ENCODE peak calls at places on chromosomes 11 and 22, in six cellular contexts. T, Z, B, F, X and V are unnamed samples.

GRCh38 chr11:127567237-127567932 is 566.8 kb upstream of the KIRREL3 start:
- DNase-seq in F (no peak), B (no peak), T (no peak), Z (no peak), X (no peak), V (peak)

GRCh38 chr22:31972180-31972579 is 27.8 kb downstream of the YWHAH start:
- DNase-seq in T (no peak), Z (no peak), X (no peak), F (no peak), B (no peak), V (no peak)

GRCh38 chr11:19558189-19558986 is 154.2 kb upstream of the NAV2 start:
- DNase-seq in Z (no peak), B (no peak), F (no peak), X (no peak), T (no peak), V (no peak)

GRCh38 chr11:123062892-123063395 is 1.0 kb upstream of the HSPA8 start:
- DNase-seq in F (no peak), Z (no peak), T (peak), X (peak), B (no peak), V (no peak)

GRCh38 chr11:86524603-86525352 is 147.6 kb downstream of the ME3 start:
- DNase-seq in F (peak), Z (peak), T (peak), B (peak), X (no peak), V (no peak)

GRCh38 chr22:19786959-19787848 is 26.6 kb downstream of the TBX1 start:
- DNase-seq in B (no peak), X (no peak), F (no peak), Z (no peak), T (no peak), V (no peak)

GRCh38 chr22:39468487-39469325 is 11.9 kb downstream of the MGAT3 start:
- DNase-seq in B (no peak), X (peak), T (no peak), Z (no peak), F (no peak), V (no peak)

GRCh38 chr11:85656777-85657176 is 8.2 kb downstream of the CREBZF start:
- DNase-seq in T (no peak), Z (no peak), X (no peak), F (no peak), B (no peak), V (no peak)

GRCh38 chr11:64611961-64612646 is 21.1 kb downstream of the SLC22A12 start:
- DNase-seq in B (no peak), X (no peak), T (no peak), Z (no peak), F (peak), V (no peak)

GRCh38 chr11:9726313-9727022 is 62.6 kb downstream of the SWAP70 start:
- DNase-seq in F (peak), B (peak), Z (peak), T (peak), X (peak), V (no peak)

GRCh38 chr22:19120829-19121630 is 1.2 kb downstream of the DGCR2 start:
- DNase-seq in F (peak), X (no peak), Z (peak), T (peak), B (peak), V (peak)

GRCh38 chr11:134560566-134561347 is 148.7 kb upstream of the B3GAT1 start:
- DNase-seq in X (no peak), Z (no peak), T (no peak), B (no peak), F (no peak), V (peak)

GRCh38 chr11:95081412-95081811 is 8.2 kb upstream of the ENDOD1 start:
- DNase-seq in F (no peak), T (no peak), X (no peak), B (no peak), Z (no peak), V (peak)

GRCh38 chr11:65853249-65853979 is 4.6 kb downstream of the CFL1 start:
- DNase-seq in X (peak), T (no peak), Z (no peak), B (no peak), F (no peak), V (peak)

GRCh38 chr22:50581950-50582561 is 593 bp downstream of the CHKB start:
- DNase-seq in B (no peak), X (peak), Z (no peak), F (peak), T (no peak), V (no peak)

GRCh38 chr11:109264128-109264527 is 157.9 kb upstream of the C11orf87 start:
- DNase-seq in Z (no peak), T (no peak), X (no peak), B (no peak), F (no peak), V (no peak)

GRCh38 chr11:110467556-110467955 is 37.8 kb downstream of the FDX1 start:
- DNase-seq in X (no peak), F (no peak), B (no peak), T (no peak), Z (no peak), V (no peak)

GRCh38 chr11:64560139-64560771 is 30.8 kb upstream of the SLC22A12 start:
- DNase-seq in Z (no peak), B (no peak), T (no peak), X (no peak), F (no peak), V (no peak)

GRCh38 chr11:75421035-75421602 is 11.9 kb downstream of the KLHL35 start:
- DNase-seq in Z (no peak), F (no peak), B (no peak), T (no peak), X (no peak), V (peak)

GRCh38 chr11:88174627-88175003 is 628 bp downstream of the RAB38 start:
- DNase-seq in F (peak), Z (peak), B (peak), T (peak), X (no peak), V (peak)

GRCh38 chr11:61507962-61508824 is at the start of gene LRRC10B:
- DNase-seq in T (no peak), F (no peak), X (peak), Z (peak), B (peak), V (peak)

GRCh38 chr11:124474779-124475178 is 29.3 kb upstream of the OR8B8 start:
- DNase-seq in Z (no peak), B (no peak), X (no peak), T (no peak), F (no peak), V (no peak)

GRCh38 chr11:13311570-13311969 is 34.0 kb downstream of the BMAL1 start:
- DNase-seq in X (no peak), T (no peak), F (peak), Z (no peak), B (no peak), V (no peak)

GRCh38 chr22:45918455-45919370 is 58.2 kb downstream of the WNT7B start:
- DNase-seq in F (peak), Z (peak), B (no peak), X (no peak), T (no peak), V (no peak)

GRCh38 chr11:34830648-34831047 is 85.5 kb downstream of the APIP start:
- DNase-seq in T (peak), X (no peak), F (no peak), Z (no peak), B (no peak), V (no peak)

GRCh38 chr22:45975266-45976161 is 1.4 kb downstream of the WNT7B start:
- DNase-seq in Z (no peak), X (no peak), B (no peak), F (peak), T (no peak), V (peak)

GRCh38 chr11:28965824-28966223 is 857.6 kb downstream of the METTL15 start:
- DNase-seq in X (no peak), B (no peak), F (no peak), T (no peak), Z (no peak), V (no peak)

GRCh38 chr22:43479962-43480361 is 68.1 kb downstream of the MPPED1 start:
- DNase-seq in X (peak), B (no peak), T (no peak), Z (no peak), F (no peak), V (no peak)

GRCh38 chr11:64637346-64638016 is 46.5 kb downstream of the SLC22A12 start:
- DNase-seq in X (no peak), T (no peak), Z (no peak), B (no peak), F (no peak), V (peak)

GRCh38 chr11:117000039-117000740 is 98.0 kb downstream of the SIK3 start:
- DNase-seq in B (no peak), T (no peak), X (no peak), Z (no peak), F (no peak), V (no peak)

GRCh38 chr22:37176464-37177061 is 11.5 kb downstream of the C1QTNF6 start:
- DNase-seq in B (no peak), T (peak), X (no peak), Z (no peak), F (no peak), V (no peak)

GRCh38 chr22:30210235-30210831 is 36.2 kb downstream of the LIF start:
- DNase-seq in F (peak), Z (peak), X (no peak), B (peak), T (peak), V (peak)

GRCh38 chr11:31796523-31797226 is 14.4 kb downstream of the PAX6 start:
- DNase-seq in X (no peak), F (no peak), T (no peak), B (no peak), Z (no peak), V (peak)

GRCh38 chr22:46389081-46389480 is 53.6 kb downstream of the TRMU start:
- DNase-seq in X (no peak), T (no peak), B (no peak), F (no peak), Z (no peak), V (no peak)

GRCh38 chr11:8273281-8273680 is 9.6 kb upstream of the LMO1 start:
- DNase-seq in X (no peak), B (no peak), F (peak), T (peak), Z (no peak), V (no peak)
- H3K4me2 ChIP-seq in X (no peak), B (no peak), F (no peak), T (no peak), Z (peak), V (no peak)

DNA sequence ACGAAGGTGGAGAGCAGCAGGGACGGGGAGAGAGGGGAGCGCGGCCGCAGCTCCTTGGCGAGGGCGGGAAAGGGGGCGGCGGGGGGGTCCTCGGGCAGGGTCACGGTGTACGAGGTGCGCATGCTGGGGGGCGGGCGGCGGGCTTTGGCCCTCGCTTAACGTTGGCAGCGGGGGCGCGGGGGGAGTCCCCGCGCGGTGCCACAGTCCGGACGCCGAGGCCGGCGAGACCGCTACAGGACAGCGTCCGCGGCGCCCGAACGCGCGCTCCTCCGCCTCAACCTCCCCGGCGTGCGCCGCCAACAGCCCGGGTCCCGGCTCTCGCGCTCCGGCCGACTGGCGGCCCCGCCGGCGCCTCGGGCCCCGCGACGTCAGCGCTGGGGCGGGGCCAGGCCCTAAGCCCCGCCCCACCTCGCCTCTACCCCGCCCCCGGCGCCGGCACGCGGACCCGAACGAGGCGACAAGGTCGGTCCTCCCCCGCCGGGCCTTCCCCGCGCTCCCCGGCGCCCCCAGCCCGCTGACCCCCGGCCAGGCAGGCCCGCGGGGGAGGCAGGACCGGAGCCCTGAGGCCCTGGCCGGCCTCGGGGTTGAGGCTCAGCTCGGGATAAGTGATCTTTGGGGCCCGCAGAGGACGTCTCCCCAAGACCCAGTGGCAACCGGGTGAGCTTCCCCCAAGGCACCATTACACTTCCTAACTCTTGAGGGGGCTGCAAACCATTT is 17.5 kb downstream of the USP2 start:
- DNase-seq in X (peak), F (no peak), T (no peak), B (no peak), Z (no peak), V (peak)
- H3K4me3 ChIP-seq in X (peak), F (peak), T (peak), B (peak), Z (peak), V (peak)

DNA sequence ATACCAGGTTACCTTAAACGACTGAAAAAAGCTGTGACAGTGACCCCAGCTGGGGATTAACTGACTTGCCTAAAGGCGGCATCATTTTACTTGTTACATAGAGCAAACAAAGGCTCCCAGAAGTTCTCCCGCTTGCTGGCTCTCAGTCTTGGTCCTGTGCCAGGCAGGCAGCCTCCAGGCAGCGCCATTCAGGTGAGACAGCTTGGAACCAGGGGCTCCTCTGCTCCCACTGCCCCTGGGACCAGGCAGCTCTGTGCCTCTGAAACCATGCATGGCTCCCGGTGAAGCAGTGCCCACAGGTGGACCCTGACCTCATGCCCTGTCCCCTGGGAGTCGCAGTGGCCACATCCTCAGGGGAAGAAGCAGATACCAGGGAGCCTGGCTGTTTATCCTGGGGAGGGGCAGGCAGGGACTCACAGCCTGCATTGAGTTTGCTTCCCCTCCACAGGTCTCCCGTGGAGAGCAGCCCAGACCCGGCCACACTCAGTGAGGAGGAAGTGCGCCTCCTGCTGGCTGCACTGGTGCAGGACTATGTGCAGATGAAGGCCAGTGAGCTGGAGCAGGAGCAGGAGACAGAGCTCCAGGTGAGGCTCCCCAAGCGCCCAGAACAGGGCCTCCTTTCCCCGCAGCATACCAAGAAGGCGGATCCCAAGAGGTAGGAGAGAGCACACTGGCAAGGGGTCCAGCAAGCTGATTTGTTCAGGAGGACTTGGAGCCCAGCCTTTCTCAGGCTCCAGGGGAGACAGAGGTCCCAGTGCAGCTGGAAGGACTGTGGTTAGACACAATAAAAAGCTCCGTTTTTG is 15.6 kb upstream of the CYP2R1 start:
- DNase-seq in T (peak), B (no peak), X (peak), Z (peak), F (peak), V (peak)
- H3K4me2 ChIP-seq in T (no peak), B (peak), X (peak), Z (peak), F (no peak), V (no peak)

GRCh38 chr11:128585498-128586238 is 1.7 kb downstream of the ETS1 start:
- DNase-seq in Z (no peak), X (no peak), B (no peak), F (no peak), T (no peak), V (peak)
- H3K4me3 ChIP-seq in Z (no peak), X (no peak), B (no peak), F (no peak), T (no peak), V (no peak)

DNA sequence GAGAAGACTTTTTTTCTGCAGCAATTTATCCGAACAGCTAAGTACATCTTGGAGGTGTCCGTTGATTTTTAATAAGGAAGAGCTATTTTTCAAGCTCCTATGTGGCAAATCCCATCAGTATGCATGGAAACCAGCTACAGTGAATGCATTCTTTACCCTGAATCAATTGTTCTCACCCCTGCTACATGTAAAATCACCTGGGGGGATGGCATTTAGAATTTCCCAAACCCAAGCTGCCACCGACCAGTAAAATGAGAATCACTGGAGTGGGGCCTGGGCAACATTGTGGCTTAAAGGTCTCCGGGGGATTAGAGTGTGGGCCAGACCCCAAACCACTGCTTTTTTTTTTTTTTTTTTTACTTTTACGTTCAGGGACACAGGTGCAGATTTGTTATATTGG is 2.8 kb upstream of the ZNF195 start:
- DNase-seq in T (no peak), X (peak), F (no peak), B (no peak), Z (no peak), V (peak)
- H3K4me2 ChIP-seq in T (no peak), X (no peak), F (no peak), B (no peak), Z (no peak), V (peak)